ENCODE peak calls at places on chromosomes 5 and 9, in five cellular contexts. W, C, R, Y and I are unnamed samples. For H3K4me1, the result is how much of the 10 kb centered on the place peaks cover.

GRCh38 chr9:5274770-5275169 is 29.7 kb downstream of the RLN2 start:
- DNase-seq in W (no peak), C (no peak), R (no peak), Y (no peak), I (no peak)

GRCh38 chr5:109739741-109740140 is 50.0 kb downstream of the MAN2A1 start:
- DNase-seq in W (no peak), C (no peak), R (no peak), Y (no peak), I (no peak)

GRCh38 chr5:79513519-79514390 is at the start of gene HOMER1:
- DNase-seq in W (peak), C (peak), R (peak), Y (peak), I (peak)

GRCh38 chr5:129820-130219 is 37.9 kb downstream of the PLEKHG4B start:
- DNase-seq in W (no peak), C (no peak), R (no peak), Y (no peak), I (no peak)

GRCh38 chr5:83036991-83037390 is 40.2 kb downstream of the TMEM167A start:
- DNase-seq in W (no peak), C (no peak), R (no peak), Y (no peak), I (no peak)

GRCh38 chr9:15915711-15916110 is 362.9 kb downstream of the CCDC171 start:
- DNase-seq in W (no peak), C (no peak), R (no peak), Y (no peak), I (no peak)

GRCh38 chr9:94885854-94886447 is 159.5 kb downstream of the AOPEP start:
- DNase-seq in W (no peak), C (no peak), R (no peak), Y (no peak), I (no peak)

GRCh38 chr9:93305497-93306020 is 121.6 kb downstream of the WNK2 start:
- DNase-seq in W (peak), C (peak), R (no peak), Y (no peak), I (peak)

GRCh38 chr5:39658861-39659260 is 234.1 kb upstream of the DAB2 start:
- DNase-seq in W (no peak), C (no peak), R (no peak), Y (no peak), I (no peak)

GRCh38 chr5:175685701-175686350 is 28.0 kb downstream of the HRH2 start:
- DNase-seq in W (peak), C (no peak), R (no peak), Y (peak), I (no peak)

GRCh38 chr9:127140181-127140580 is 17.7 kb upstream of the ANGPTL2 start:
- DNase-seq in W (peak), C (no peak), R (no peak), Y (no peak), I (no peak)

GRCh38 chr5:180155331-180155881 is 53.6 kb downstream of the RASGEF1C start:
- DNase-seq in W (no peak), C (no peak), R (no peak), Y (no peak), I (no peak)

GRCh38 chr5:173326501-173326960 is 1.7 kb downstream of the STC2 start:
- DNase-seq in W (peak), C (peak), R (peak), Y (no peak), I (no peak)

GRCh38 chr5:126513703-126514102 is 81.3 kb downstream of the ALDH7A1 start:
- DNase-seq in W (no peak), C (no peak), R (no peak), Y (no peak), I (no peak)

DNA sequence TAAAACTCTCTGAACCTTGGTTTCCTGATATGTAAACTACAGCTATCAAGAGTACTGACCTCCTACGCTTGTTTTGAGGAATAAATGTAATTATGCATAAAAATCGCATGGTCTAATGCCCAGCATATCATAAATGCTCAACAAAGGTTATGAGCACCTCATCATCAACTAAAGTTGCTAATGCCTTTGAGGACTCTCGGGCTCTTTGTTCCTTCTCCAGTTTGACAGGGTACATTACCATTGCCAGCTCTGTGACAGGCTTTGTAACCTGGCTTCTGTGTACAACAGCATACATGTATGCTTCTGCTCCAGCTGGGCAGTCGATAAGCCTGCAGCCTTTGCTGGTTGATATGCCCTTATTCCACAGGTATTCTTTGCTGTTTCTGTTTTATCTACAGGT is 95.2 kb downstream of the C9orf152 start:
- DNase-seq in W (no peak), C (no peak), R (no peak), Y (no peak), I (no peak)
- TF ChIP-seq POLR2A in W (no peak), C (no peak), R (no peak), Y (no peak), I (no peak)

DNA sequence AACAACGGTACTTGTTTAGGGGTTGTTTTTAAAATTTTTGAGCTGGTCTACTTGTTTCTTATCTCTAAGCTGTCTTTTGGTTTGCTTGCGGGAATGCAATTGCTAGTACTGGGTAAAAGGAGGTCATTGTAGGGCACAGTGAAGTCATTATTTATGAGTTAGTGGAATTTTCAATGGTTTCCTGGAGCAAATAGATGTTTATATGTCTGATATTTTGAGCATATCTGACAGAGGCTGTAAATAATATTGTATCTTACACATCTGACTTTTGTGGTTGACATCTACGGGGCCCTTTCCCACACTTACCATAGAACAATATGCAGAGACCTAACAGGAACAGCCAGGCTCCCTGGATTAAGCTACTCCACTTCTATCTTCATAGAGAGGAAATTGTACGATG is 90.4 kb upstream of the IL6ST start:
- DNase-seq in W (no peak), C (no peak), R (no peak), Y (no peak), I (no peak)
- H3K4me3 ChIP-seq in W (no peak), C (no peak), R (no peak), Y (no peak), I (no peak)

GRCh38 chr5:181185560-181185959 is 19.4 kb downstream of the TRIM7 start:
- DNase-seq in W (peak), C (no peak), R (no peak), Y (no peak), I (no peak)

GRCh38 chr5:181186022-181186421 is 19.0 kb downstream of the TRIM7 start:
- DNase-seq in W (peak), C (no peak), R (no peak), Y (no peak), I (no peak)

GRCh38 chr5:181187500-181188213 is 17.3 kb downstream of the TRIM7 start:
- DNase-seq in W (peak), C (peak), R (peak), Y (peak), I (peak)

GRCh38 chr5:181188700-181189362 is 16.2 kb downstream of the TRIM7 start:
- DNase-seq in W (peak), C (peak), R (no peak), Y (peak), I (peak)

DNA sequence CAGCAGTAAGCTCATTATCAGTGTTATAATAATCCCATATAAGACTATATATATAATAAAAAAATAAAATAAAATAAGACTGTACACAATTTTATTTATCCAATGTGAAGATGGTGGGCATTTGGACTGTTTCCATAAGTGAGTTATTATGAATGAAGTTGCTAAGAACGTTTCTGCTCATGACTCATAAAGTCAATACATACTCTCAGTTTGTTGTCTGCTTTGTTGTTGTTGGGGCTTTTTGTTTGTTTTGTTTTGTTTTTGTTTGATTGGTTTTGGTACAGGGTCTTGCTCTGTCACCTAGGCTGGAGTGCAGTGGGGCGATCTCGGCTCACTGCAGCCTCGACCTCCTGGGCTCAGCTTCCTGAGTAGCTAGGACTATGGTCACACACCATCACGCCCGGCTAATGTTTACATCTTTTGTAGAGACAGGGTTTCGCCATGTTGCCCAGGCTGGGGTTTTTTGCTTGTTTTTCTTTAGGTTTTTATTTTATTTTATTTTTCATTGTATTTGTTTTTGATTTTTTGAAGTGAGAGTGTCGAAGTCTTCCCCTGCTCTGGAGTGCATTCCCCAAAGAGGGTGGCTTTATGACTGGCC is 18.0 kb downstream of the TRIM7 start:
- DNase-seq in W (peak), C (no peak), R (no peak), Y (no peak), I (no peak)
- H3K4me1 ChIP-seq in W (half or more), C (under half), R (half or more), Y (under half), I (under half)

GRCh38 chr9:133119461-133120342 is 1.3 kb downstream of the RALGDS start:
- DNase-seq in W (no peak), C (no peak), R (no peak), Y (no peak), I (peak)
- TF ChIP-seq POLR2A in W (no peak), C (no peak), R (no peak), Y (no peak), I (no peak)

GRCh38 chr9:121698627-121699270 is 47.3 kb downstream of the DAB2IP start:
- DNase-seq in W (peak), C (peak), R (peak), Y (no peak), I (peak)

GRCh38 chr9:121700831-121701419 is 49.5 kb downstream of the DAB2IP start:
- DNase-seq in W (no peak), C (no peak), R (no peak), Y (peak), I (no peak)

GRCh38 chr9:121699271-121700164 is 48.1 kb downstream of the DAB2IP start:
- DNase-seq in W (peak), C (peak), R (no peak), Y (peak), I (peak)

GRCh38 chr9:121701736-121702261 is 50.4 kb downstream of the DAB2IP start:
- DNase-seq in W (no peak), C (no peak), R (no peak), Y (no peak), I (no peak)

GRCh38 chr9:121700165-121700830 is 48.9 kb downstream of the DAB2IP start:
- DNase-seq in W (peak), C (peak), R (no peak), Y (peak), I (peak)
- H3K4me3 ChIP-seq in W (no peak), C (no peak), R (no peak), Y (peak), I (peak)

GRCh38 chr9:73441223-73441622 is 289.6 kb downstream of the ANXA1 start:
- DNase-seq in W (no peak), C (no peak), R (no peak), Y (no peak), I (no peak)
- H3K4me1 ChIP-seq in W (under half), C (under half), R (under half), Y (under half), I (under half)